ENCODE peak calls at places on chromosomes 2 and 18, in seven cellular contexts. K, S, E, O, T, Y and F are unnamed samples.

GRCh38 chr2:45311559-45311958 is 299.5 kb downstream of the SRBD1 start:
- DNase-seq in K (no peak), S (no peak), E (no peak), O (no peak), T (no peak), Y (no peak), F (no peak)

GRCh38 chr2:111691164-111691895 is 192.7 kb downstream of the ANAPC1 start:
- DNase-seq in K (no peak), S (no peak), E (no peak), O (peak), T (no peak), Y (no peak), F (no peak)

GRCh38 chr2:191086707-191087106 is 64.1 kb downstream of the STAT4 start:
- DNase-seq in K (no peak), S (no peak), E (no peak), O (no peak), T (no peak), Y (no peak), F (no peak)

GRCh38 chr2:54289942-54290702 is 34.1 kb upstream of the TSPYL6 start:
- DNase-seq in K (no peak), S (no peak), E (no peak), O (no peak), T (no peak), Y (peak), F (no peak)

GRCh38 chr2:23549051-23549450 is 164.1 kb downstream of the KLHL29 start:
- DNase-seq in K (no peak), S (no peak), E (no peak), O (peak), T (no peak), Y (no peak), F (no peak)

GRCh38 chr2:46157072-46157965 is 139.9 kb upstream of the EPAS1 start:
- DNase-seq in K (peak), S (no peak), E (no peak), O (no peak), T (no peak), Y (no peak), F (no peak)

GRCh38 chr2:213306320-213306942 is 22.2 kb downstream of the SPAG16 start:
- DNase-seq in K (no peak), S (no peak), E (no peak), O (peak), T (peak), Y (no peak), F (no peak)

GRCh38 chr18:9634856-9635255 is 20.5 kb upstream of the PPP4R1 start:
- DNase-seq in K (no peak), S (no peak), E (no peak), O (no peak), T (no peak), Y (no peak), F (no peak)

GRCh38 chr2:2328847-2329246 is 2.2 kb downstream of the MYT1L start:
- DNase-seq in K (peak), S (no peak), E (no peak), O (no peak), T (no peak), Y (no peak), F (no peak)

GRCh38 chr2:52456759-52457377 is 1310.7 kb upstream of the CHAC2 start:
- DNase-seq in K (no peak), S (no peak), E (no peak), O (peak), T (no peak), Y (no peak), F (no peak)

GRCh38 chr2:120104002-120104467 is 91.2 kb downstream of the EPB41L5 start:
- DNase-seq in K (peak), S (no peak), E (no peak), O (peak), T (peak), Y (no peak), F (no peak)

GRCh38 chr2:135650721-135651120 is 90.9 kb upstream of the UBXN4 start:
- DNase-seq in K (no peak), S (no peak), E (no peak), O (peak), T (peak), Y (no peak), F (no peak)

GRCh38 chr18:76553715-76554603 is 58.9 kb upstream of the ZNF516 start:
- DNase-seq in K (peak), S (no peak), E (peak), O (peak), T (peak), Y (peak), F (no peak)

GRCh38 chr2:172093416-172094318 is 8.4 kb downstream of the DLX1 start:
- DNase-seq in K (no peak), S (no peak), E (no peak), O (no peak), T (no peak), Y (no peak), F (no peak)

GRCh38 chr2:127645395-127646291 is at the start of gene GPR17:
- DNase-seq in K (no peak), S (peak), E (no peak), O (no peak), T (no peak), Y (no peak), F (no peak)

GRCh38 chr2:84830095-84830494 is 50.8 kb downstream of the TRABD2A start:
- DNase-seq in K (peak), S (no peak), E (peak), O (peak), T (no peak), Y (no peak), F (no peak)

DNA sequence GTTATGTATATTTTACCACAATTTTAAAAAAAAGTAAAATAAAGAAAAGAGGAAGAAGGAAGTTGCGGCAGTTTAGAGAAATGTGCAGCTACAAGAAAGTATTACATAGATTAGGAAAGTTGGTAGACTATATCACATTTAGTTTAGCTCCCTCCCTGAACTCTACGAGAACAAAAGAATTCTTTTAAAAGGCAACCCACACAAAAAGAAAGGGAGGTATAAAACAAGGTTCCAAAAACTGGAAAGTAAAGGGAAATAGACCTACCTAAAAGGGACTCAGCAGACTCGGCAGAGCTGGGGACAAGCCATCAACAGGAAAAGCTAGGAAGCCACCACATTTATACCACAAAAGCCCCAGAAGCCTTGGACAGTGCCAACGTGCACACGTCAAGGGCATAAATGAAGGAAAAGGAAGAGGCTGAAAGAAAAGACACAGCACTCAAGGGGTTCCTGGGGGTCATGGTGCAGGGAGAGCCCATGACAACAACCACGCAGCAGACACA is 9.1 kb downstream of the TMEM127 start:
- DNase-seq in K (no peak), S (peak), E (no peak), O (no peak), T (no peak), Y (no peak), F (no peak)
- H3K4me3 ChIP-seq in K (no peak), S (no peak), E (no peak), O (no peak), T (no peak), Y (no peak), F (no peak)

GRCh38 chr2:149595069-149595963 is 7.7 kb upstream of the MMADHC start:
- DNase-seq in K (peak), S (no peak), E (no peak), O (peak), T (peak), Y (peak), F (no peak)
- H3K27ac ChIP-seq in K (no peak), S (no peak), E (no peak), O (no peak), T (no peak), Y (no peak), F (no peak)

DNA sequence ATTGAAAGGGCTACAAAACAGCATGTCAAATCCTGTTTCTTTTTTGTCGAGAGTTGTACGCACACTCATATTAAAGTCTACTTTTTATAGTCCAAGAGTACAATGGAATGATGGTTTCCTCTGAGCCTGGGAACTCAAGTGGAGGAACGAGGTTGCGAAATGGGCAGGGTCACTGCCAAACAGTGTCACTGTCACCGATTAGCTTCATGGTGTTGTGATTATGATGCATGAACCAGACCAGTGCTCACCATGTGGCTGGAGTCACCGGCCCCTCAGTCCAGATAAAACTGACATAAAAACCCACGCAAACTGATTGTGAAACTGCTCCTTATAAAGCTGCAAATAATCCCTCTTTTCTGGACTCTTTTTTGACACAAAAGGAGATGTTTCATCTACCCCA is 122.0 kb downstream of the COPS8 start:
- DNase-seq in K (peak), S (peak), E (peak), O (peak), T (no peak), Y (peak), F (no peak)
- H3K4me3 ChIP-seq in K (no peak), S (no peak), E (no peak), O (no peak), T (no peak), Y (no peak), F (no peak)

DNA sequence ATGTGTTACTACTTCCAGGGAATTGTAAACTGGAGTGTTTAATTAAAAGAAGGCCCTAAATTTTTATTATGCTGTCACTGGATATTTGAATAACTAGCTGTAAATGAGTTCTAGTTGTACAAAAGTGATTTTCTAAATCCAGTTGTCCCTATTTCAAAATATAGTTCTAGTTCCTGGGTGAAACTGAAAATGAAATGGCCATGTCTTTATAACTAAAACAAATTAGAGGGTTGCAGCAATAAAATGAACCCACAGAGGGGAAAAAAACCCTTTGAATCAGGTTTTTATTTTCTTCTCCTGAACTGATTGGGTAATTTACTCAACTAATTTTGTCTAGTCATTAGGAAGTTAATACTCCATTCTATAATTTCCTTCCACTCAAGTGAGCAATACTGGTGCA is 55.6 kb upstream of the MAP4K3 start:
- DNase-seq in K (no peak), S (no peak), E (no peak), O (no peak), T (no peak), Y (no peak), F (no peak)
- H3K27ac ChIP-seq in K (no peak), S (no peak), E (no peak), O (peak), T (peak), Y (peak), F (no peak)

GRCh38 chr2:201888476-201888875 is 82.1 kb downstream of the CDK15 start:
- DNase-seq in K (no peak), S (no peak), E (no peak), O (peak), T (no peak), Y (no peak), F (no peak)

GRCh38 chr2:201890447-201890846 is 84.1 kb downstream of the CDK15 start:
- DNase-seq in K (no peak), S (no peak), E (no peak), O (peak), T (peak), Y (peak), F (no peak)

GRCh38 chr2:201891676-201892075 is 85.3 kb downstream of the CDK15 start:
- DNase-seq in K (no peak), S (no peak), E (no peak), O (no peak), T (no peak), Y (peak), F (no peak)

GRCh38 chr2:201886504-201886903 is 80.2 kb downstream of the CDK15 start:
- DNase-seq in K (no peak), S (no peak), E (no peak), O (peak), T (peak), Y (peak), F (peak)

DNA sequence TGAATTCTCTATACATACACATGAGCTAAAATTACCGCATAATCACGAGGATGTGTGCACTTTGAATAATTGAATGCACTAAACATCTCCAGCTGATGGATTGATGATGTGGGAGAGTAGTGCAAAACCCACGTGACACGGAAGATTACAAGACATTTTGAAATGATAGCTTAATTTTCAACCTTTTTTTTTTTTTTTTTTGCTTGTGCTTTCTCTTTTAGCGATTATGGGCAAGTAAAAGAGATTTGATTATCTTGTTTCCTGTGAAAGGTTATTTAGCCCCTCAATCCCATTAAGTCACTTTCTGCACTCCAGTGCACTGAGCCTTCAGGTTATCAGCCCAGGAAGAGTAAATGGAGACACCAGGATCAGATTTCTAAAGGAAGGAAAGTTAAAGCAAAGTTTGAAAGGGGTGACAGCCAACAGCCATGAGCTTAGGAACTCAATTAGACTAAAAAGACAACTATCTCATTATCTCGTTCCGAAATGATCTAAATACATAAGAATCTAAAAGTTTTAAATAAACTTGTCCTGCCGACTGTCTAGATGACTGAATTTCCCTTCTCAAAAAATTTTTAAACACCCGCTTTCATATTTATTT is 81.6 kb downstream of the CDK15 start:
- DNase-seq in K (no peak), S (no peak), E (no peak), O (peak), T (no peak), Y (no peak), F (no peak)
- H3K4me3 ChIP-seq in K (no peak), S (no peak), E (no peak), O (peak), T (no peak), Y (no peak), F (no peak)

DNA sequence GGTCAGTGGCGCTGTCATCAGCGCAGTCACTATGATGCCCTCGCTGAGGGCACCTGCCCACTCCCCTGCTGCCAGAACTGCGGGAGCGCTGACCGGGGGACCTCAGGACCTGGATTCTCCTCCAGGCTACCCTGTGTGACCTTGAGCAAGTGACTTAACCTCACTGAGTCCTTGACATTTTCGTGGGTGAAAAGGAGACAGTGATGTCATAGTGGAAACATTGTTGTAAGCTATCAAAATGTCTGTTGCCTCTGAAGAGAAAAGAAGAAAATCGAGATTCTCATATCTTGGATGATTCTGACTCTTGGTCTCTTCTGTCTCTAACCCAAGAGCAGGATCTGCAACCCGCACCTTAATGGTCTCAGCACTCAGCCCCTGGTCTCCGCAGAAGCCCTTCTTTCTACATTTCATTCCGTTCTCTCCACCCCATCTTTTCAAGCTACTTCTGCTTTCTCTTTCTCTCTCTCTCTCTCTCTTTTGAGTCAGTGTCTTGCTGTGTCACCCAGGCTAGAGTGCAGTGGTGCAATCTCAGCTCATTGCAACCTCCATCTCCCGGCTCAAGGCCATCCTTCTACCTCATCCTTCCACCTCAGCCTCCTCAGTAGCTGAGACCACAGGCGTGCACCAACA is 987 bp upstream of the TUBA4A start:
- DNase-seq in K (no peak), S (peak), E (no peak), O (no peak), T (no peak), Y (no peak), F (no peak)
- H3K27ac ChIP-seq in K (no peak), S (peak), E (peak), O (no peak), T (no peak), Y (no peak), F (peak)